ENCODE peak calls at places on chromosomes 11 and 22, in ten cellular contexts. R, C, P, G, J, V, L, Q, W and E are unnamed samples.
A peak's percentile ranks its signal among the peaks of the same experiment; 100 is the strongest.

GRCh38 chr11:58573451-58574104 is 2.1 kb downstream of the LPXN start:
- DNase-seq in R (peak; percentile 82), C (no peak), P (peak; percentile 63), G (peak; percentile 86), J (no peak), V (peak; percentile 27), L (no peak), Q (no peak), W (peak; percentile 64), E (peak; percentile 18)

GRCh38 chr22:31083377-31083768 is 2.3 kb downstream of the SMTN start:
- DNase-seq in R (no peak), C (peak; percentile 20), P (no peak), G (no peak), J (no peak), V (peak; percentile 58), L (no peak), Q (peak; percentile 22), W (no peak), E (no peak)

GRCh38 chr11:72354356-72355115 is 79.8 kb downstream of the CLPB start:
- DNase-seq in R (no peak), C (no peak), P (no peak), G (peak; percentile 16), J (no peak), V (peak; percentile 27), L (no peak), Q (no peak), W (no peak), E (no peak)

GRCh38 chr11:71977743-71978418 is 20.8 kb upstream of the IL18BP start:
- DNase-seq in R (no peak), C (peak; percentile 39), P (peak; percentile 53), G (peak; percentile 71), J (peak; percentile 45), V (peak; percentile 41), L (peak; percentile 15), Q (no peak), W (no peak), E (no peak)

GRCh38 chr11:593347-593746 is 17.1 kb downstream of the PHRF1 start:
- DNase-seq in R (no peak), C (no peak), P (no peak), G (no peak), J (no peak), V (no peak), L (no peak), Q (no peak), W (no peak), E (no peak)

GRCh38 chr11:2542406-2542805 is 97.6 kb downstream of the KCNQ1 start:
- DNase-seq in R (peak; percentile 61), C (peak; percentile 5), P (no peak), G (no peak), J (no peak), V (no peak), L (no peak), Q (no peak), W (no peak), E (no peak)

GRCh38 chr22:40547729-40548143 is 88.8 kb downstream of the MRTFA start:
- DNase-seq in R (no peak), C (no peak), P (no peak), G (no peak), J (no peak), V (no peak), L (no peak), Q (no peak), W (no peak), E (no peak)

GRCh38 chr11:129143335-129143734 is 48.8 kb downstream of the ARHGAP32 start:
- DNase-seq in R (peak; percentile 95), C (peak; percentile 22), P (no peak), G (peak; percentile 98), J (peak; percentile 79), V (peak; percentile 99), L (peak; percentile 97), Q (no peak), W (peak; percentile 98), E (no peak)

GRCh38 chr11:70124321-70125061 is 46.4 kb downstream of the ANO1 start:
- DNase-seq in R (no peak), C (no peak), P (no peak), G (no peak), J (no peak), V (no peak), L (no peak), Q (peak; percentile 54), W (no peak), E (no peak)

GRCh38 chr11:124915541-124916369 is 3.3 kb upstream of the HEPN1 start:
- DNase-seq in R (no peak), C (no peak), P (no peak), G (peak; percentile 62), J (no peak), V (no peak), L (no peak), Q (no peak), W (no peak), E (no peak)

GRCh38 chr22:33743756-33744155 is 176.5 kb downstream of the LARGE1 start:
- DNase-seq in R (no peak), C (no peak), P (no peak), G (no peak), J (no peak), V (no peak), L (no peak), Q (no peak), W (no peak), E (peak; percentile 16)

GRCh38 chr11:20639688-20640087 is 29.7 kb upstream of the NELL1 start:
- DNase-seq in R (no peak), C (no peak), P (no peak), G (no peak), J (no peak), V (no peak), L (no peak), Q (no peak), W (no peak), E (no peak)

GRCh38 chr11:117678651-117679407 is 118.2 kb downstream of the DSCAML1 start:
- DNase-seq in R (peak; percentile 76), C (no peak), P (no peak), G (no peak), J (no peak), V (no peak), L (no peak), Q (no peak), W (no peak), E (no peak)

GRCh38 chr22:30182365-30182764 is 64.2 kb downstream of the LIF start:
- DNase-seq in R (no peak), C (no peak), P (no peak), G (no peak), J (no peak), V (no peak), L (no peak), Q (no peak), W (no peak), E (no peak)